ENCODE peak calls at places on chromosomes 4 and X, in four cellular contexts. B is tibial nerve, K is choroid plexus epithelial cell, P is lower leg skin. R is an unnamed sample.

GRCh38 chrX:39532761-39533160 is 565.0 kb downstream of the BCOR start:
- DNase-seq in B (no peak), K (no peak), P (no peak), R (no peak)

GRCh38 chr4:164529058-164529457 is 224.9 kb upstream of the SMIM31 start:
- DNase-seq in B (no peak), K (no peak), P (no peak), R (no peak)

GRCh38 chrX:107485019-107485418 is 35.6 kb downstream of the FRMPD3 start:
- DNase-seq in B (no peak), K (no peak), P (no peak), R (no peak)

GRCh38 chrX:40087574-40088298 is 10.0 kb downstream of the BCOR start:
- DNase-seq in B (no peak), K (no peak), P (no peak), R (no peak)

GRCh38 chrX:22800360-22800759 is 199.4 kb upstream of the DDX53 start:
- DNase-seq in B (no peak), K (peak), P (peak), R (no peak)

GRCh38 chrX:10749113-10749512 is 128.7 kb upstream of the MID1 start:
- DNase-seq in B (no peak), K (no peak), P (no peak), R (no peak)

GRCh38 chr4:47926667-47927258 is 12.4 kb upstream of the NFXL1 start:
- DNase-seq in B (no peak), K (peak), P (no peak), R (no peak)

GRCh38 chrX:154515803-154516654 is at the start of gene FAM3A:
- DNase-seq in B (peak), K (peak), P (peak), R (peak)

GRCh38 chrX:44105228-44105913 is 132.2 kb upstream of the NDP start:
- DNase-seq in B (no peak), K (no peak), P (no peak), R (no peak)

GRCh38 chrX:31126205-31126604 is 54.4 kb upstream of the FTHL17 start:
- DNase-seq in B (no peak), K (peak), P (no peak), R (no peak)

GRCh38 chr4:5751918-5752802 is 41.2 kb downstream of the EVC start:
- DNase-seq in B (no peak), K (peak), P (no peak), R (no peak)

GRCh38 chrX:130523460-130524394 is 121.9 kb downstream of the RBMX2 start:
- DNase-seq in B (peak), K (peak), P (no peak), R (no peak)

GRCh38 chrX:14125451-14125850 is 95.8 kb upstream of the GEMIN8 start:
- DNase-seq in B (no peak), K (no peak), P (no peak), R (no peak)

GRCh38 chr4:78766026-78766425 is 10.1 kb upstream of the BMP2K start:
- DNase-seq in B (no peak), K (peak), P (no peak), R (no peak)

GRCh38 chrX:116292183-116292582 is 121.6 kb downstream of the AGTR2 start:
- DNase-seq in B (no peak), K (no peak), P (no peak), R (no peak)

GRCh38 chr4:117085185-117085701 is at the start of gene TRAM1L1:
- DNase-seq in B (no peak), K (peak), P (no peak), R (peak)

DNA sequence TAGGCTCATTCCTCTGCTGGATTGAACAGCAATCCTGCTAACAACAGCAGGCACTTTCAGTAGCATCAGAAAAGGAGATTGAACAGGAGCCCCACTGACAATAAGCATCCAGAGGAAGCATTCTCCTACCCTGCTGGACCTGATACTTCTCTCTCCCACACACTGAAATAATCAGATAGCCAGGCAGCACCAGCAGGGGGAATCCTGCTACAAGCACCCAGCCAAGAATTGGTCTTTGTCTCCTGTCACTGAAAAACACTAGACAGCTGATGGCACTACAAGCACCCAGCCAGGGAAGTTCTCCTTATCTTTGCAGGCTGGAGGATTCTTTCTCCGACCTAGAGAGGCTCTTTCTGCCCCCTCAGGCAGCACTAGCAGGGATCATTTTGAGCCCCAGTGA is 444.3 kb upstream of the GRIA3 start:
- DNase-seq in B (no peak), K (peak), P (no peak), R (no peak)
- TF ChIP-seq CTCF in B (no peak), K (peak), P (no peak), R (no peak)

GRCh38 chrX:104310657-104311056 is 55.9 kb upstream of the ESX1 start:
- DNase-seq in B (no peak), K (no peak), P (no peak), R (no peak)

GRCh38 chrX:104309169-104309568 is 54.4 kb upstream of the ESX1 start:
- DNase-seq in B (no peak), K (no peak), P (no peak), R (no peak)

GRCh38 chrX:104307341-104307740 is 52.6 kb upstream of the ESX1 start:
- DNase-seq in B (no peak), K (no peak), P (no peak), R (no peak)

GRCh38 chrX:104306180-104306579 is 51.4 kb upstream of the ESX1 start:
- DNase-seq in B (no peak), K (no peak), P (no peak), R (no peak)

GRCh38 chrX:104310084-104310483 is 55.4 kb upstream of the ESX1 start:
- DNase-seq in B (no peak), K (peak), P (no peak), R (no peak)
- TF ChIP-seq CTCF in B (no peak), K (peak), P (no peak), R (peak)

DNA sequence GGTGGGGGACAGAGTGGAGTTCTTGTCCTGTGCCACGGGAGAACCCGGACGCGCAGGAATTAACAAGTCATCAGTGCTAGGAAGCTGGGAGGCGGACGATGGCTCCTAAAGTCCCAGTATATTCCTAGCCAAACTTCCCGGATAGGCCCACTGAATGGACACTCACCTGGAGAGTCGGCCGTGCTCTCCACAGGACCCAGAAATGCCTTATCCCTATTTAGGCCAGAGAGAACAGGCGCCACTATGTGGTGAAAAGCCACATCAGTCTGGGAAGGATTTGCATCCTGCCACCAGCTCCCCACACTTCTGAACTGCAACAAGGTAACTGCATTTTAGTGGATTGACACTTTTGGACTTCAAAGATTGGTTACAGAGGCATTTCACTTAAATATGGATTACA is 1.1 kb downstream of the CFAP299 start:
- DNase-seq in B (no peak), K (peak), P (no peak), R (no peak)
- TF ChIP-seq CTCF in B (no peak), K (peak), P (no peak), R (peak)

DNA sequence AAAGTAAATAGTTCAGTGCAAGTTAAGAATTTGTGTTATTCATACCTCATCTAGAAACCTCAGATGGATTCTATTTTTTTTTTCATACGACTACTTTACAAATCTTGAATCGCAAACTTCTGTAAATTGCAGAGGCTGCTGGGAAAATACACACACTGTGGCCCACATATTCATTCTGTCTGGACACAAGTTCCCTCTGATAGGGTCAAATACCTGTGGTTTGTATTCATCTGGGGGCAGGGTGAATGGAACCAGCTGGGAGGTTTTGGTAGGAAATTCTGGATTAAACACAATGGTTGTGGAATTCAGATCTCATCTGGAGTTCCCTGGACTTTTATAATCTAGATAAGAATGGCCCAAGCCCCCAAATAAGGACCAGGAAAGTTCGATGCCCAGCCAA is 56.2 kb downstream of the SPATA18 start:
- DNase-seq in B (no peak), K (peak), P (no peak), R (no peak)
- TF ChIP-seq CTCF in B (no peak), K (no peak), P (no peak), R (no peak)

GRCh38 chrX:7147978-7148824 is at the start of gene PUDP:
- DNase-seq in B (peak), K (peak), P (peak), R (peak)
- TF ChIP-seq CTCF in B (peak), K (peak), P (no peak), R (peak)

GRCh38 chr4:27000820-27001219 is 140.2 kb downstream of the STIM2 start:
- DNase-seq in B (no peak), K (no peak), P (no peak), R (no peak)
- TF ChIP-seq CTCF in B (no peak), K (peak), P (no peak), R (peak)

DNA sequence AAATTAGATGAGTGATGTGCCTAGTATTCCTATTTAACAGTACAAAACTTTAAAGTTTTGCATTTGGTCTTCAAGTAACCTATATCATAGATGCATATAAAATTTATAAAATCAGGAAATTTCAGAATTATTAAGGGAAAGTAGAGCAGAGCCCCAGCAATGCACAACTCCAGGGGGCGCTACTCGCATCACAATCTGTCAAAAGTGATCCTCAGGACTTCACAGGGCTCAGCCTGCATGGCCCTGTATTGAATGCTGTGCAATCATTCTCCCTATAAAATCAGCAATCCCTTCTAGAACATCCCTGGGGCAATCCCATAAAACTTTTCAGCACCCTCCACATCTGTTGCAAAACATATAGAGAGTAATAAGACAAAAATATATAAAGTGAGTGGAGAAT is 12.4 kb upstream of the PPARGC1A start:
- DNase-seq in B (no peak), K (no peak), P (no peak), R (no peak)
- TF ChIP-seq CTCF in B (no peak), K (no peak), P (no peak), R (peak)